ENCODE peak calls at places on chromosome 11, in nine cellular contexts. One of them, this sample, is unnamed.

GRCh38 chr11:12827929-12828812 is 153.9 kb downstream of the TEAD1 start:
- DNase-seq in neuronal stem cell: peak; percentile 73
- DNase-seq in hypothalamus: peak; percentile 63
- DNase-seq in ovary: peak; percentile 48
- DNase-seq in fibroblast of mammary gland: peak; percentile 81
- DNase-seq in EL: peak; percentile 71
- DNase-seq in T-cell: no peak
- DNase-seq in fibroblast of lung: peak; percentile 89
- DNase-seq in T-helper 22 cell: no peak
- DNase-seq in this sample: peak; percentile 59

GRCh38 chr11:120573756-120574354 is 62.3 kb downstream of the GRIK4 start:
- DNase-seq in neuronal stem cell: no peak
- DNase-seq in hypothalamus: no peak
- DNase-seq in ovary: no peak
- DNase-seq in fibroblast of mammary gland: no peak
- DNase-seq in EL: no peak
- DNase-seq in T-cell: no peak
- DNase-seq in fibroblast of lung: no peak
- DNase-seq in T-helper 22 cell: no peak
- DNase-seq in this sample: no peak

GRCh38 chr11:69158301-69159152 is 2.8 kb downstream of the SMIM38 start:
- DNase-seq in neuronal stem cell: no peak
- DNase-seq in hypothalamus: no peak
- DNase-seq in ovary: no peak
- DNase-seq in fibroblast of mammary gland: no peak
- DNase-seq in EL: no peak
- DNase-seq in T-cell: no peak
- DNase-seq in fibroblast of lung: no peak
- DNase-seq in T-helper 22 cell: no peak
- DNase-seq in this sample: no peak

GRCh38 chr11:75706260-75706729 is 11.3 kb upstream of the MOGAT2 start:
- DNase-seq in neuronal stem cell: peak; percentile 67
- DNase-seq in hypothalamus: peak; percentile 21
- DNase-seq in ovary: peak; percentile 64
- DNase-seq in fibroblast of mammary gland: peak; percentile 80
- DNase-seq in EL: peak; percentile 83
- DNase-seq in T-cell: peak; percentile 36
- DNase-seq in fibroblast of lung: peak; percentile 68
- DNase-seq in T-helper 22 cell: peak; percentile 23
- DNase-seq in this sample: peak; percentile 72

GRCh38 chr11:3052109-3052479 is 5.1 kb downstream of the CARS1 start:
- DNase-seq in neuronal stem cell: no peak
- DNase-seq in hypothalamus: no peak
- DNase-seq in ovary: peak; percentile 31
- DNase-seq in fibroblast of mammary gland: no peak
- DNase-seq in EL: no peak
- DNase-seq in T-cell: no peak
- DNase-seq in fibroblast of lung: no peak
- DNase-seq in T-helper 22 cell: no peak
- DNase-seq in this sample: no peak

GRCh38 chr11:110174645-110175310 is 81.6 kb downstream of the ZC3H12C start:
- DNase-seq in neuronal stem cell: no peak
- DNase-seq in hypothalamus: no peak
- DNase-seq in ovary: no peak
- DNase-seq in fibroblast of mammary gland: peak; percentile 69
- DNase-seq in EL: no peak
- DNase-seq in T-cell: no peak
- DNase-seq in fibroblast of lung: peak; percentile 34
- DNase-seq in T-helper 22 cell: no peak
- DNase-seq in this sample: peak; percentile 48

GRCh38 chr11:88414385-88414861 is 76.9 kb upstream of the CTSC start:
- DNase-seq in neuronal stem cell: no peak
- DNase-seq in hypothalamus: no peak
- DNase-seq in ovary: no peak
- DNase-seq in fibroblast of mammary gland: peak; percentile 77
- DNase-seq in EL: peak; percentile 45
- DNase-seq in T-cell: peak; percentile 2
- DNase-seq in fibroblast of lung: peak; percentile 78
- DNase-seq in T-helper 22 cell: no peak
- DNase-seq in this sample: peak; percentile 51

GRCh38 chr11:87804176-87804575 is 371.1 kb downstream of the RAB38 start:
- DNase-seq in neuronal stem cell: no peak
- DNase-seq in hypothalamus: no peak
- DNase-seq in ovary: no peak
- DNase-seq in fibroblast of mammary gland: no peak
- DNase-seq in EL: no peak
- DNase-seq in T-cell: no peak
- DNase-seq in fibroblast of lung: no peak
- DNase-seq in T-helper 22 cell: no peak
- DNase-seq in this sample: no peak

GRCh38 chr11:126874831-126875230 is 125.7 kb downstream of the KIRREL3 start:
- DNase-seq in neuronal stem cell: no peak
- DNase-seq in hypothalamus: no peak
- DNase-seq in ovary: no peak
- DNase-seq in fibroblast of mammary gland: no peak
- DNase-seq in EL: peak; percentile 21
- DNase-seq in T-cell: no peak
- DNase-seq in fibroblast of lung: no peak
- DNase-seq in T-helper 22 cell: no peak
- DNase-seq in this sample: peak; percentile 11

GRCh38 chr11:12964650-12965049 is 44.5 kb upstream of the RASSF10 start:
- DNase-seq in neuronal stem cell: no peak
- DNase-seq in hypothalamus: no peak
- DNase-seq in ovary: no peak
- DNase-seq in fibroblast of mammary gland: no peak
- DNase-seq in EL: no peak
- DNase-seq in T-cell: no peak
- DNase-seq in fibroblast of lung: no peak
- DNase-seq in T-helper 22 cell: no peak
- DNase-seq in this sample: no peak

GRCh38 chr11:1295591-1295990 is 13.8 kb downstream of the TOLLIP start:
- DNase-seq in neuronal stem cell: no peak
- DNase-seq in hypothalamus: no peak
- DNase-seq in ovary: no peak
- DNase-seq in fibroblast of mammary gland: no peak
- DNase-seq in EL: no peak
- DNase-seq in T-cell: no peak
- DNase-seq in fibroblast of lung: no peak
- DNase-seq in T-helper 22 cell: no peak
- DNase-seq in this sample: no peak

This sample was measured in HCEC 1CT.